ENCODE peak calls at places on chromosomes 2 and 18, in four cellular contexts. One of them, this sample, is unnamed.

GRCh38 chr2:143955416-143956075 is 564.4 kb downstream of the ZEB2 start:
- DNase-seq in frontal cortex: no peak
- DNase-seq in mucosa of gallbladder: no peak
- DNase-seq in endothelial cell: no peak
- DNase-seq in this sample: no peak

GRCh38 chr2:43293744-43294695 is 67.6 kb upstream of the ZFP36L2 start:
- DNase-seq in mucosa of gallbladder: peak; percentile 63
- DNase-seq in frontal cortex: no peak
- DNase-seq in endothelial cell: no peak
- DNase-seq in this sample: peak; percentile 90

GRCh38 chr2:110978871-110979833 is 141.6 kb upstream of the BCL2L11 start:
- DNase-seq in frontal cortex: no peak
- DNase-seq in endothelial cell: no peak
- DNase-seq in mucosa of gallbladder: no peak
- DNase-seq in this sample: no peak

GRCh38 chr2:232478571-232479340 is 8.9 kb downstream of the ECEL1 start:
- DNase-seq in mucosa of gallbladder: no peak
- DNase-seq in frontal cortex: no peak
- DNase-seq in endothelial cell: no peak
- DNase-seq in this sample: no peak

GRCh38 chr2:234164499-234165409 is 114.3 kb downstream of the SPP2 start:
- DNase-seq in frontal cortex: no peak
- DNase-seq in endothelial cell: no peak
- DNase-seq in mucosa of gallbladder: no peak
- DNase-seq in this sample: no peak

GRCh38 chr18:9094307-9095226 is 7.9 kb upstream of the NDUFV2 start:
- DNase-seq in endothelial cell: no peak
- DNase-seq in frontal cortex: no peak
- DNase-seq in mucosa of gallbladder: no peak
- DNase-seq in this sample: no peak

GRCh38 chr18:11676867-11677266 is 12.2 kb upstream of the GNAL start:
- DNase-seq in mucosa of gallbladder: no peak
- DNase-seq in endothelial cell: no peak
- DNase-seq in frontal cortex: no peak
- DNase-seq in this sample: peak; percentile 79

GRCh38 chr2:62844311-62845090 is 139.0 kb downstream of the EHBP1 start:
- DNase-seq in endothelial cell: no peak
- DNase-seq in mucosa of gallbladder: no peak
- DNase-seq in frontal cortex: no peak
- DNase-seq in this sample: no peak

GRCh38 chr18:50009772-50010171 is 185.2 kb downstream of the MYO5B start:
- DNase-seq in mucosa of gallbladder: peak; percentile 44
- DNase-seq in endothelial cell: peak; percentile 62
- DNase-seq in frontal cortex: no peak
- DNase-seq in this sample: peak; percentile 30

GRCh38 chr2:111120253-111121027 is at the start of gene BCL2L11:
- DNase-seq in endothelial cell: peak; percentile 90
- DNase-seq in frontal cortex: peak; percentile 91
- DNase-seq in mucosa of gallbladder: peak; percentile 94
- DNase-seq in this sample: peak; percentile 92

GRCh38 chr2:74906395-74906794 is 52.0 kb upstream of the POLE4 start:
- DNase-seq in mucosa of gallbladder: no peak
- DNase-seq in frontal cortex: no peak
- DNase-seq in endothelial cell: no peak
- DNase-seq in this sample: no peak

GRCh38 chr2:222290371-222290690 is 8.5 kb downstream of the PAX3 start:
- DNase-seq in mucosa of gallbladder: no peak
- DNase-seq in frontal cortex: peak; percentile 5
- DNase-seq in endothelial cell: no peak
- DNase-seq in this sample: no peak

GRCh38 chr2:217204358-217204757 is 344.5 kb upstream of the TNP1 start:
- DNase-seq in endothelial cell: no peak
- DNase-seq in mucosa of gallbladder: no peak
- DNase-seq in frontal cortex: no peak
- DNase-seq in this sample: peak; percentile 16

GRCh38 chr2:36410681-36411080 is 55.1 kb downstream of the CRIM1 start:
- DNase-seq in endothelial cell: no peak
- DNase-seq in frontal cortex: no peak
- DNase-seq in mucosa of gallbladder: no peak
- DNase-seq in this sample: no peak

This sample was measured in RKO.